ENCODE peak calls at places on chromosomes 11 and 22, in seven cellular contexts. One of them, this sample, is unnamed.

GRCh38 chr11:46972343-46972742 is 35.8 kb downstream of the CSTPP1 start:
- DNase-seq in renal cortical epithelial cell: no peak
- DNase-seq in activated T-helper 1 cell treated with Interleukin-2 at 50 U/mL for 16 hours: no peak
- DNase-seq in progenitor cell of endocrine pancreas: no peak
- DNase-seq in astrocyte: no peak
- DNase-seq in upper lobe of right lung: no peak
- DNase-seq in astrocyte of the spinal cord: no peak
- DNase-seq in this sample: no peak

GRCh38 chr22:39224550-39224949 is 20.2 kb downstream of the PDGFB start:
- DNase-seq in activated T-helper 1 cell treated with Interleukin-2 at 50 U/mL for 16 hours: no peak
- DNase-seq in progenitor cell of endocrine pancreas: no peak
- DNase-seq in renal cortical epithelial cell: no peak
- DNase-seq in upper lobe of right lung: no peak
- DNase-seq in astrocyte: no peak
- DNase-seq in astrocyte of the spinal cord: no peak
- DNase-seq in this sample: no peak

GRCh38 chr11:3905080-3905953 is 49.9 kb downstream of the STIM1 start:
- DNase-seq in activated T-helper 1 cell treated with Interleukin-2 at 50 U/mL for 16 hours: peak
- DNase-seq in astrocyte of the spinal cord: peak
- DNase-seq in progenitor cell of endocrine pancreas: no peak
- DNase-seq in renal cortical epithelial cell: peak
- DNase-seq in astrocyte: peak
- DNase-seq in upper lobe of right lung: no peak
- DNase-seq in this sample: peak

GRCh38 chr11:128456566-128457268 is 130.6 kb downstream of the ETS1 start:
- DNase-seq in progenitor cell of endocrine pancreas: no peak
- DNase-seq in upper lobe of right lung: no peak
- DNase-seq in astrocyte: no peak
- DNase-seq in activated T-helper 1 cell treated with Interleukin-2 at 50 U/mL for 16 hours: no peak
- DNase-seq in astrocyte of the spinal cord: no peak
- DNase-seq in renal cortical epithelial cell: no peak
- DNase-seq in this sample: no peak

GRCh38 chr11:35138949-35139881 is at the start of gene CD44:
- DNase-seq in astrocyte: peak
- DNase-seq in astrocyte of the spinal cord: peak
- DNase-seq in activated T-helper 1 cell treated with Interleukin-2 at 50 U/mL for 16 hours: peak
- DNase-seq in progenitor cell of endocrine pancreas: peak
- DNase-seq in upper lobe of right lung: peak
- DNase-seq in renal cortical epithelial cell: peak
- DNase-seq in this sample: no peak

GRCh38 chr11:100719809-100720221 is 32.7 kb downstream of the ARHGAP42 start:
- DNase-seq in astrocyte of the spinal cord: peak
- DNase-seq in astrocyte: peak
- DNase-seq in progenitor cell of endocrine pancreas: no peak
- DNase-seq in renal cortical epithelial cell: peak
- DNase-seq in upper lobe of right lung: no peak
- DNase-seq in activated T-helper 1 cell treated with Interleukin-2 at 50 U/mL for 16 hours: no peak
- DNase-seq in this sample: peak

GRCh38 chr11:16093889-16094653 is 262.3 kb downstream of the SOX6 start:
- DNase-seq in progenitor cell of endocrine pancreas: no peak
- DNase-seq in activated T-helper 1 cell treated with Interleukin-2 at 50 U/mL for 16 hours: no peak
- DNase-seq in astrocyte: peak
- DNase-seq in astrocyte of the spinal cord: no peak
- DNase-seq in upper lobe of right lung: no peak
- DNase-seq in renal cortical epithelial cell: no peak
- DNase-seq in this sample: no peak

GRCh38 chr22:46553189-46553588 is 15.8 kb upstream of the CELSR1 start:
- DNase-seq in progenitor cell of endocrine pancreas: no peak
- DNase-seq in upper lobe of right lung: no peak
- DNase-seq in renal cortical epithelial cell: no peak
- DNase-seq in activated T-helper 1 cell treated with Interleukin-2 at 50 U/mL for 16 hours: no peak
- DNase-seq in astrocyte: no peak
- DNase-seq in astrocyte of the spinal cord: no peak
- DNase-seq in this sample: no peak